ENCODE peak calls at places on chromosomes 6 and 20, in ten cellular contexts. N is tibial nerve, S is fibroblast of pulmonary artery, Q is uterus, H is DND-41, Z is heart right ventricle, P is left lung, M is astrocyte of the spinal cord, X is stomach, G is foreskin fibroblast. I is an unnamed sample.

GRCh38 chr6:167687035-167687720 is 139.5 kb upstream of the AFDN start:
- DNase-seq in G (no peak), S (no peak), Z (no peak), Q (no peak), N (no peak), M (no peak), X (no peak), P (no peak), H (no peak), I (no peak)

GRCh38 chr6:148602136-148602535 is 144.7 kb upstream of the UST start:
- DNase-seq in P (no peak), S (no peak), M (no peak), N (no peak), Q (no peak), H (no peak), Z (no peak), X (no peak), G (no peak), I (no peak)

GRCh38 chr20:8803065-8803464 is 265.8 kb upstream of the PLCB4 start:
- DNase-seq in S (peak), N (no peak), P (no peak), M (no peak), H (no peak), Q (no peak), Z (peak), X (no peak), G (no peak), I (peak)

GRCh38 chr6:166940643-166941068 is 15.7 kb downstream of the RNASET2 start:
- DNase-seq in N (no peak), X (no peak), G (peak), H (no peak), Z (no peak), Q (no peak), M (no peak), S (no peak), P (no peak), I (no peak)

GRCh38 chr6:29466241-29466640 is 9.3 kb downstream of the OR2H1 start:
- DNase-seq in Q (no peak), S (no peak), M (no peak), Z (no peak), G (no peak), N (no peak), H (no peak), X (no peak), P (no peak), I (no peak)

GRCh38 chr6:83226517-83226916 is 33.4 kb downstream of the RWDD2A start:
- DNase-seq in M (peak), P (no peak), S (no peak), N (no peak), X (no peak), G (peak), H (no peak), Z (no peak), Q (no peak), I (no peak)

GRCh38 chr6:160260283-160261119 is 1.9 kb upstream of the SLC22A2 start:
- DNase-seq in H (no peak), X (no peak), P (no peak), N (no peak), Z (no peak), Q (no peak), M (no peak), S (no peak), G (no peak), I (no peak)

GRCh38 chr20:61925555-61926252 is 140.0 kb downstream of the TAF4 start:
- DNase-seq in N (no peak), X (no peak), G (peak), S (peak), P (peak), M (peak), Z (no peak), H (no peak), Q (no peak), I (no peak)

GRCh38 chr20:25058051-25058796 is at the start of gene ACSS1:
- DNase-seq in Q (peak), N (peak), S (peak), G (peak), M (peak), Z (peak), X (peak), H (peak), P (peak), I (peak)

GRCh38 chr6:152246554-152247337 is 390.4 kb downstream of the SYNE1 start:
- DNase-seq in Q (no peak), P (no peak), N (no peak), M (no peak), H (no peak), Z (peak), G (no peak), X (no peak), S (peak), I (no peak)

GRCh38 chr20:20956586-20956985 is 149.6 kb downstream of the LINC00237 start:
- DNase-seq in X (no peak), H (no peak), G (no peak), N (no peak), S (no peak), P (no peak), Z (no peak), Q (no peak), M (no peak), I (no peak)

GRCh38 chr6:130307752-130308361 is 58.0 kb upstream of the TMEM200A start:
- DNase-seq in N (no peak), P (no peak), Z (no peak), X (no peak), S (peak), M (peak), H (no peak), G (peak), Q (no peak), I (no peak)

GRCh38 chr6:113924199-113924791 is 46.7 kb downstream of the HDAC2 start:
- DNase-seq in G (no peak), Z (no peak), H (no peak), S (no peak), P (no peak), X (no peak), Q (no peak), M (no peak), N (no peak), I (no peak)

GRCh38 chr6:77466055-77467028 is 3.1 kb upstream of the HTR1B start:
- DNase-seq in N (no peak), Q (no peak), S (peak), M (peak), Z (no peak), G (peak), X (peak), H (no peak), P (peak), I (peak)

GRCh38 chr20:61389077-61389476 is 137.0 kb downstream of the CDH4 start:
- DNase-seq in X (no peak), Z (no peak), P (no peak), G (no peak), H (no peak), N (no peak), S (no peak), M (no peak), Q (no peak), I (no peak)

DNA sequence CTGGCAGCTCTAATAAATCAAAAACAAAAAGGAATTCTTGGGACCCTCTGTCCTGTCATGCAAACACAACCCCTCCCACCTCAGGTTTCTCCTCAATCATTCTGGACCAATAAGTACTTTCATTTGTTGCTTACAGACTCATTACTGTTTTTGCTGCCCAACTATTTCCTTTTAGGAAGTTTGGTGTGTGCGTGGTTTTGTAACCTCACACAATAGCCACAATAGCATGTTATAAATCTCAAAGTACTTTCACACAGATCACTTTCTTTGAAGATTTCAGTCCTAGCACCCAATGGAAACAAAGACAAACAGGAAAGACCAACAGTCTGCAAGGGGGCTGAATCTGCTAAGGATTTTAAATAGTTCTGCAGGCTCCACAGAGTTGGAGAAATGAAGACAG is 4.4 kb downstream of the MRPL14 start:
- DNase-seq in G (no peak), Z (no peak), Q (no peak), M (peak), H (peak), P (no peak), X (no peak), S (peak), N (no peak), I (no peak)
- H3K4me3 ChIP-seq in G (no peak), Z (peak), Q (no peak), M (no peak), H (no peak), P (no peak), X (no peak), S (no peak), N (no peak), I (no peak)

GRCh38 chr6:164415832-164416563 is 893.4 kb downstream of the C6orf118 start:
- DNase-seq in X (no peak), H (no peak), Z (peak), N (no peak), M (no peak), S (peak), Q (no peak), G (no peak), P (no peak), I (no peak)
- H3K4me3 ChIP-seq in X (no peak), H (no peak), Z (peak), N (peak), M (no peak), S (peak), Q (no peak), G (no peak), P (no peak), I (no peak)

GRCh38 chr6:127869183-127869582 is 31.7 kb downstream of the THEMIS start:
- DNase-seq in S (no peak), H (no peak), G (no peak), Z (no peak), N (no peak), P (no peak), X (no peak), M (no peak), Q (no peak), I (no peak)

GRCh38 chr6:127869772-127870404 is 31.0 kb downstream of the THEMIS start:
- DNase-seq in S (peak), N (no peak), P (no peak), X (no peak), G (no peak), H (no peak), Q (no peak), Z (no peak), M (no peak), I (no peak)

GRCh38 chr6:127866766-127867165 is 34.1 kb downstream of the THEMIS start:
- DNase-seq in H (no peak), P (no peak), M (no peak), Q (no peak), Z (no peak), X (no peak), G (no peak), S (no peak), N (no peak), I (no peak)

GRCh38 chr6:127865108-127865507 is 35.8 kb downstream of the THEMIS start:
- DNase-seq in Q (no peak), G (no peak), N (no peak), Z (no peak), M (no peak), P (no peak), H (no peak), S (no peak), X (no peak), I (no peak)

GRCh38 chr6:127868338-127868737 is 32.5 kb downstream of the THEMIS start:
- DNase-seq in S (no peak), Z (no peak), N (no peak), M (no peak), X (no peak), G (peak), H (no peak), Q (no peak), P (no peak), I (no peak)
- H3K4me3 ChIP-seq in S (no peak), Z (no peak), N (no peak), M (no peak), X (no peak), G (no peak), H (no peak), Q (no peak), P (no peak), I (no peak)

GRCh38 chr6:37061157-37061804 is 55.8 kb downstream of the FGD2 start:
- DNase-seq in G (no peak), H (no peak), X (peak), Z (peak), P (no peak), Q (no peak), S (no peak), M (no peak), N (no peak), I (peak)

GRCh38 chr6:37058084-37058586 is 52.7 kb downstream of the FGD2 start:
- DNase-seq in M (no peak), X (no peak), Q (no peak), Z (no peak), N (no peak), G (peak), P (peak), H (no peak), S (no peak), I (no peak)

GRCh38 chr6:37060195-37060559 is 54.7 kb downstream of the FGD2 start:
- DNase-seq in H (no peak), Q (no peak), N (no peak), Z (no peak), P (no peak), M (no peak), G (no peak), S (peak), X (no peak), I (no peak)

GRCh38 chr6:37057678-37058077 is 52.2 kb downstream of the FGD2 start:
- DNase-seq in G (no peak), H (no peak), N (no peak), P (no peak), Z (no peak), Q (no peak), X (no peak), M (no peak), S (no peak), I (no peak)

GRCh38 chr6:37059344-37060194 is 54.1 kb downstream of the FGD2 start:
- DNase-seq in G (peak), N (no peak), S (peak), X (peak), H (no peak), Z (peak), P (peak), Q (peak), M (peak), I (peak)
- H3K4me3 ChIP-seq in G (no peak), N (no peak), S (no peak), X (no peak), H (no peak), Z (no peak), P (no peak), Q (no peak), M (no peak), I (no peak)

DNA sequence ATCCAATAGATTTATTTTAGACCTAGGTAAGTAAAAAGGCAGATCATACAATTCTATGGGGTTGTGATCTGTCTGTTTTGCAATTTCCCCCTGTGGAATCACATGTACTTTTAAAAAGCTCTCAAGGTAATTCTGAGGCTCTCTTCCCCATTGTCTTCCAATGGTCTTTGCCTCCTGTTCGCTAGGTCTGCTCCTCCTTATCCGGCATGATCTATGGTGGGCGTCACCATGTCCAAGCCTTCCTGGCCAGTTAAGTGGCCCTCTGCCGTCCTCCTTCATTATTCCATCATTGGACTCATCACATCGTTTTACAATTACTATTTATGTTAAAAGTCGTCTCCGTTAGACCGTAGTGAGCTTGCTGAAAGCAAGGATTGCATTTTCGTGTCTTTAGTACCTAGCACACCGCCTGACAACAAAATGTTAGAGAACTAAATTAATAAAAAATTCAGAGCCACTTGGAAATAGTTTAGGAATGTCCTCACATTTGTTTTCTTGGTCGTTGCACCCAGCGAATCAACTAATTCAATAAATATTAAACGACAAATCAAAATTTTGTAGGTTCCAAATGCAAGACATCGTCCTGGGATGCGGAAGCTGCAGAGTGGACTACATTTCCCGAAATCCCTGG is 2.2 kb upstream of the STXBP5 start:
- DNase-seq in S (peak), Z (no peak), G (peak), P (no peak), X (no peak), Q (no peak), M (peak), N (no peak), H (no peak), I (peak)
- H3K4me3 ChIP-seq in S (peak), Z (peak), G (peak), P (peak), X (peak), Q (peak), M (peak), N (peak), H (no peak), I (no peak)

DNA sequence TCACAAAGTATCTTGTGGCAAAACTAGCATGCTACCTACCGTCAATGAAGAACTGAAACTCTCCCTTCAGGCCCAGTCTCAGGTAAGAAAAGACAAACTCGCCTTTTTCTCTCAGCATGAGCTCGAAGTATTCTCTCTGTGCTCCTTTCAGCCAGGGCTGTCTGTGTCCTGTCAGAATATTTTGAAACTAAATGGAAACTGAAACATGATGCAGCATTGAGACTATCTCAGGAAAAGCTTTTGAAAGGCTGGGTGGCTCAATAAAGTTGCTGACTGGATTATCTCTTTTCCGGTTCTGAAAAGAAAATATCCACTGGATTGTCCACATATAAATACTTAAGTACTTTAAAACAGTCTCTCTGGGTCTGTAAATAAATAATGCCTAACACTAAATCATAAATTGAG is 718 bp downstream of the CALHM5 start:
- DNase-seq in N (no peak), Q (no peak), G (no peak), M (no peak), X (no peak), H (no peak), P (no peak), Z (no peak), S (peak), I (no peak)
- H3K4me3 ChIP-seq in N (peak), Q (peak), G (peak), M (peak), X (peak), H (no peak), P (peak), Z (peak), S (peak), I (no peak)

GRCh38 chr6:376823-377571 is 14.6 kb upstream of the IRF4 start:
- DNase-seq in Z (no peak), H (peak), Q (no peak), X (no peak), G (no peak), M (no peak), N (no peak), P (no peak), S (no peak), I (no peak)
- H3K4me3 ChIP-seq in Z (no peak), H (no peak), Q (no peak), X (no peak), G (no peak), M (no peak), N (no peak), P (no peak), S (no peak), I (no peak)

GRCh38 chr20:46207783-46208182 is 89.7 kb downstream of the CD40 start:
- DNase-seq in X (no peak), G (no peak), H (no peak), P (no peak), Q (no peak), M (no peak), S (no peak), Z (no peak), N (no peak), I (peak)

GRCh38 chr20:46207031-46207549 is 89.0 kb downstream of the CD40 start:
- DNase-seq in Q (no peak), H (no peak), Z (no peak), X (no peak), N (no peak), G (no peak), M (no peak), S (no peak), P (no peak), I (peak)

GRCh38 chr20:46205349-46205748 is 87.2 kb downstream of the CD40 start:
- DNase-seq in M (no peak), P (no peak), S (no peak), Z (no peak), X (no peak), H (no peak), Q (no peak), N (no peak), G (no peak), I (no peak)

GRCh38 chr20:46204594-46205205 is 86.6 kb downstream of the CD40 start:
- DNase-seq in Z (no peak), S (no peak), H (no peak), Q (no peak), G (no peak), X (no peak), N (no peak), P (no peak), M (no peak), I (no peak)

DNA sequence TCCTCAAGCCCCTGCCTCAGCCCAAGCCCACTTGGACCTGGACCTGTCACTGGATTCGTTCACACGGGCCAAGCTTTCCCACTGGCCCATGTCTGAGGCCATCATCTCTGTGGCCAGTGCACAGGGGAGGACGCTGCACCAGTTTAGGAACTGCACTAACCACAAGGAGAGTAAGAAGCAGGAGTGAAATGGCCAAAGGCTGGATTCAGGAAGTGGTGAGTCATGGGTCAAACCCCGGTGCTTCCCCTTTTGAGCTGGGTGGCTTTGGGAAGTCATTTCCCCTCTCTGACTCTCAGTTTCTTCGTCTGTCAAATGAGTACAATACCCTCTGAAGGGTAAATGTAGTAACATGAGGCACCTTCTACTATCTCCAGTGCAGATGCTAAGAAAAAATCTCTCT is 87.9 kb downstream of the CD40 start:
- DNase-seq in N (no peak), P (no peak), M (no peak), X (peak), Q (no peak), G (peak), Z (peak), H (no peak), S (peak), I (peak)
- H3K4me3 ChIP-seq in N (no peak), P (no peak), M (no peak), X (no peak), Q (no peak), G (no peak), Z (no peak), H (no peak), S (no peak), I (no peak)

GRCh38 chr6:38725414-38726183 is 10.5 kb downstream of the DNAH8 start:
- DNase-seq in H (no peak), G (no peak), N (no peak), X (no peak), Q (no peak), S (no peak), M (no peak), P (no peak), Z (no peak), I (no peak)
- H3K4me3 ChIP-seq in H (no peak), G (no peak), N (no peak), X (no peak), Q (no peak), S (no peak), M (no peak), P (no peak), Z (no peak), I (no peak)